ENCODE peak calls at places on chromosomes 5 and 9, in eight cellular contexts. One of them, this sample, is unnamed.

GRCh38 chr5:96287181-96287580 is 145.9 kb downstream of the PCSK1 start:
- DNase-seq in CD4-positive, alpha-beta T cell: no peak
- DNase-seq in mucosa of descending colon: no peak
- DNase-seq in left colon: no peak
- DNase-seq in NCI-H524 treated with DMSO at 0.1 percent for 48 hours: no peak
- DNase-seq in endothelial cell: no peak
- DNase-seq in NCI-H2029 treated with DMSO at 0.1 percent for 48 hours: no peak
- DNase-seq in hypothalamus: no peak
- DNase-seq in this sample: no peak

GRCh38 chr5:147558826-147559225 is 49.0 kb upstream of the DPYSL3 start:
- DNase-seq in NCI-H2029 treated with DMSO at 0.1 percent for 48 hours: peak; percentile 42
- DNase-seq in CD4-positive, alpha-beta T cell: no peak
- DNase-seq in left colon: no peak
- DNase-seq in hypothalamus: peak; percentile 4
- DNase-seq in mucosa of descending colon: peak; percentile 44
- DNase-seq in endothelial cell: peak; percentile 60
- DNase-seq in NCI-H524 treated with DMSO at 0.1 percent for 48 hours: peak; percentile 21
- DNase-seq in this sample: no peak

GRCh38 chr9:104872959-104873850 is 54.8 kb downstream of the ABCA1 start:
- DNase-seq in hypothalamus: peak; percentile 6
- DNase-seq in CD4-positive, alpha-beta T cell: no peak
- DNase-seq in NCI-H524 treated with DMSO at 0.1 percent for 48 hours: no peak
- DNase-seq in NCI-H2029 treated with DMSO at 0.1 percent for 48 hours: no peak
- DNase-seq in endothelial cell: peak; percentile 13
- DNase-seq in mucosa of descending colon: peak; percentile 16
- DNase-seq in left colon: peak; percentile 42
- DNase-seq in this sample: no peak

GRCh38 chr9:91746904-91747303 is 203.1 kb downstream of the ROR2 start:
- DNase-seq in CD4-positive, alpha-beta T cell: no peak
- DNase-seq in endothelial cell: no peak
- DNase-seq in mucosa of descending colon: no peak
- DNase-seq in NCI-H524 treated with DMSO at 0.1 percent for 48 hours: peak; percentile 30
- DNase-seq in left colon: no peak
- DNase-seq in hypothalamus: no peak
- DNase-seq in NCI-H2029 treated with DMSO at 0.1 percent for 48 hours: no peak
- DNase-seq in this sample: no peak

GRCh38 chr5:171415115-171415730 is 4.2 kb upstream of the FGF18 start:
- DNase-seq in CD4-positive, alpha-beta T cell: no peak
- DNase-seq in endothelial cell: no peak
- DNase-seq in NCI-H524 treated with DMSO at 0.1 percent for 48 hours: no peak
- DNase-seq in left colon: no peak
- DNase-seq in NCI-H2029 treated with DMSO at 0.1 percent for 48 hours: no peak
- DNase-seq in hypothalamus: no peak
- DNase-seq in mucosa of descending colon: no peak
- DNase-seq in this sample: no peak

GRCh38 chr5:27682600-27682999 is 644.2 kb upstream of the CDH9 start:
- DNase-seq in mucosa of descending colon: no peak
- DNase-seq in CD4-positive, alpha-beta T cell: no peak
- DNase-seq in left colon: no peak
- DNase-seq in NCI-H524 treated with DMSO at 0.1 percent for 48 hours: peak; percentile 53
- DNase-seq in hypothalamus: no peak
- DNase-seq in NCI-H2029 treated with DMSO at 0.1 percent for 48 hours: no peak
- DNase-seq in endothelial cell: no peak
- DNase-seq in this sample: no peak

GRCh38 chr9:134768332-134769083 is 112.1 kb upstream of the FCN2 start:
- DNase-seq in CD4-positive, alpha-beta T cell: no peak
- DNase-seq in NCI-H524 treated with DMSO at 0.1 percent for 48 hours: no peak
- DNase-seq in hypothalamus: no peak
- DNase-seq in left colon: no peak
- DNase-seq in mucosa of descending colon: no peak
- DNase-seq in NCI-H2029 treated with DMSO at 0.1 percent for 48 hours: no peak
- DNase-seq in endothelial cell: no peak
- DNase-seq in this sample: no peak

GRCh38 chr9:72428329-72428728 is 63.3 kb upstream of the ZFAND5 start:
- DNase-seq in hypothalamus: no peak
- DNase-seq in NCI-H2029 treated with DMSO at 0.1 percent for 48 hours: no peak
- DNase-seq in NCI-H524 treated with DMSO at 0.1 percent for 48 hours: no peak
- DNase-seq in CD4-positive, alpha-beta T cell: no peak
- DNase-seq in left colon: no peak
- DNase-seq in endothelial cell: no peak
- DNase-seq in mucosa of descending colon: no peak
- DNase-seq in this sample: no peak

GRCh38 chr5:134845335-134845851 is 375 bp upstream of the C5orf24 start:
- DNase-seq in CD4-positive, alpha-beta T cell: no peak
- DNase-seq in mucosa of descending colon: no peak
- DNase-seq in NCI-H524 treated with DMSO at 0.1 percent for 48 hours: peak; percentile 56
- DNase-seq in left colon: no peak
- DNase-seq in endothelial cell: no peak
- DNase-seq in NCI-H2029 treated with DMSO at 0.1 percent for 48 hours: no peak
- DNase-seq in hypothalamus: no peak
- DNase-seq in this sample: no peak

GRCh38 chr9:88993871-88994819 is 2.9 kb downstream of the S1PR3 start:
- DNase-seq in endothelial cell: no peak
- DNase-seq in NCI-H524 treated with DMSO at 0.1 percent for 48 hours: no peak
- DNase-seq in hypothalamus: no peak
- DNase-seq in NCI-H2029 treated with DMSO at 0.1 percent for 48 hours: no peak
- DNase-seq in CD4-positive, alpha-beta T cell: no peak
- DNase-seq in left colon: no peak
- DNase-seq in mucosa of descending colon: no peak
- DNase-seq in this sample: no peak

GRCh38 chr5:43192558-43193170 is 639 bp downstream of the NIM1K start:
- DNase-seq in hypothalamus: peak; percentile 44
- DNase-seq in mucosa of descending colon: peak; percentile 6
- DNase-seq in NCI-H2029 treated with DMSO at 0.1 percent for 48 hours: no peak
- DNase-seq in left colon: peak; percentile 28
- DNase-seq in CD4-positive, alpha-beta T cell: no peak
- DNase-seq in NCI-H524 treated with DMSO at 0.1 percent for 48 hours: no peak
- DNase-seq in endothelial cell: peak; percentile 7
- DNase-seq in this sample: peak; percentile 43

GRCh38 chr5:89087551-89088318 is 204.8 kb upstream of the MEF2C start:
- DNase-seq in endothelial cell: no peak
- DNase-seq in left colon: no peak
- DNase-seq in CD4-positive, alpha-beta T cell: no peak
- DNase-seq in hypothalamus: no peak
- DNase-seq in mucosa of descending colon: no peak
- DNase-seq in NCI-H2029 treated with DMSO at 0.1 percent for 48 hours: no peak
- DNase-seq in NCI-H524 treated with DMSO at 0.1 percent for 48 hours: peak; percentile 26
- DNase-seq in this sample: no peak

GRCh38 chr9:28774433-28775029 is 1201.2 kb upstream of the C9orf72 start:
- DNase-seq in CD4-positive, alpha-beta T cell: no peak
- DNase-seq in NCI-H524 treated with DMSO at 0.1 percent for 48 hours: no peak
- DNase-seq in left colon: no peak
- DNase-seq in endothelial cell: no peak
- DNase-seq in hypothalamus: no peak
- DNase-seq in mucosa of descending colon: no peak
- DNase-seq in NCI-H2029 treated with DMSO at 0.1 percent for 48 hours: peak; percentile 15
- DNase-seq in this sample: no peak

GRCh38 chr5:135359374-135360165 is 39.5 kb downstream of the MACROH2A1 start:
- DNase-seq in left colon: no peak
- DNase-seq in NCI-H524 treated with DMSO at 0.1 percent for 48 hours: no peak
- DNase-seq in endothelial cell: no peak
- DNase-seq in mucosa of descending colon: no peak
- DNase-seq in CD4-positive, alpha-beta T cell: no peak
- DNase-seq in hypothalamus: no peak
- DNase-seq in NCI-H2029 treated with DMSO at 0.1 percent for 48 hours: no peak
- DNase-seq in this sample: no peak

GRCh38 chr5:125750538-125751186 is 672.5 kb upstream of the GRAMD2B start:
- DNase-seq in hypothalamus: no peak
- DNase-seq in left colon: no peak
- DNase-seq in NCI-H524 treated with DMSO at 0.1 percent for 48 hours: no peak
- DNase-seq in CD4-positive, alpha-beta T cell: no peak
- DNase-seq in endothelial cell: no peak
- DNase-seq in NCI-H2029 treated with DMSO at 0.1 percent for 48 hours: no peak
- DNase-seq in mucosa of descending colon: no peak
- DNase-seq in this sample: no peak

GRCh38 chr5:57956606-57957005 is 474.0 kb upstream of the ACTBL2 start:
- DNase-seq in NCI-H2029 treated with DMSO at 0.1 percent for 48 hours: no peak
- DNase-seq in NCI-H524 treated with DMSO at 0.1 percent for 48 hours: no peak
- DNase-seq in endothelial cell: no peak
- DNase-seq in CD4-positive, alpha-beta T cell: no peak
- DNase-seq in hypothalamus: no peak
- DNase-seq in mucosa of descending colon: no peak
- DNase-seq in left colon: no peak
- DNase-seq in this sample: no peak

This sample was measured in right lobe of liver.